ENCODE peak calls at places on chromosomes 12 and 14, in nine cellular contexts. Z is lower lobe of right lung, T is stomach, K is heart right ventricle, G is right atrium auricular region, C is SW480, W is fibroblast of villous mesenchyme, L is choroid plexus epithelial cell, Y is ovary. J is an unnamed sample.

GRCh38 chr12:68451261-68452091 is 119.3 kb upstream of the MDM1 start:
- DNase-seq in Z (no peak), T (peak; percentile 29), K (peak; percentile 19), G (peak; percentile 60), C (no peak), W (peak; percentile 93), L (peak; percentile 73), Y (peak; percentile 42), J (no peak)

GRCh38 chr12:110577717-110578521 is 5.2 kb downstream of the PPTC7 start:
- DNase-seq in Z (no peak), T (no peak), K (no peak), G (no peak), C (peak; percentile 88), W (peak; percentile 82), L (peak; percentile 82), Y (no peak), J (no peak)

GRCh38 chr14:76201162-76201561 is 49.4 kb downstream of the GPATCH2L start:
- DNase-seq in Z (no peak), T (no peak), K (no peak), G (no peak), C (peak; percentile 23), W (peak; percentile 59), L (peak; percentile 80), Y (no peak), J (no peak)

GRCh38 chr12:46103691-46104090 is 113.3 kb upstream of the SCAF11 start:
- DNase-seq in Z (no peak), T (no peak), K (no peak), G (no peak), C (no peak), W (no peak), L (no peak), Y (no peak), J (no peak)

GRCh38 chr14:57933363-57933762 is 67.5 kb upstream of the SLC35F4 start:
- DNase-seq in Z (no peak), T (no peak), K (no peak), G (no peak), C (no peak), W (no peak), L (no peak), Y (no peak), J (no peak)

GRCh38 chr12:5047094-5047493 is 3.4 kb downstream of the KCNA5 start:
- DNase-seq in Z (no peak), T (no peak), K (no peak), G (no peak), C (no peak), W (no peak), L (no peak), Y (no peak), J (no peak)

GRCh38 chr14:81435578-81436295 is 35.6 kb upstream of the STON2 start:
- DNase-seq in Z (peak; percentile 56), T (peak; percentile 41), K (peak; percentile 31), G (peak; percentile 66), C (peak; percentile 81), W (peak; percentile 14), L (peak; percentile 18), Y (peak; percentile 75), J (no peak)

GRCh38 chr14:105888151-105888550 is 361.8 kb downstream of the TMEM121 start:
- DNase-seq in Z (no peak), T (no peak), K (no peak), G (no peak), C (no peak), W (no peak), L (no peak), Y (peak; percentile 1), J (peak; percentile 5)

GRCh38 chr14:69260979-69261605 is 1.1 kb downstream of the GALNT16 start:
- DNase-seq in Z (no peak), T (peak; percentile 37), K (no peak), G (no peak), C (no peak), W (no peak), L (no peak), Y (peak; percentile 40), J (no peak)

GRCh38 chr12:107843351-107844311 is 69.1 kb downstream of the ASCL4 start:
- DNase-seq in Z (no peak), T (no peak), K (no peak), G (no peak), C (no peak), W (no peak), L (peak; percentile 13), Y (no peak), J (peak; percentile 63)

GRCh38 chr14:61385002-61385685 is 63.8 kb downstream of the PRKCH start:
- DNase-seq in Z (no peak), T (no peak), K (no peak), G (no peak), C (no peak), W (no peak), L (no peak), Y (no peak), J (no peak)

GRCh38 chr14:104794099-104794498 is 1.4 kb downstream of the AKT1 start:
- DNase-seq in Z (peak; percentile 77), T (peak; percentile 52), K (no peak), G (no peak), C (no peak), W (peak; percentile 76), L (peak; percentile 78), Y (peak; percentile 63), J (no peak)

GRCh38 chr12:25781223-25781622 is 177.3 kb upstream of the RASSF8 start:
- DNase-seq in Z (no peak), T (no peak), K (no peak), G (no peak), C (no peak), W (no peak), L (no peak), Y (no peak), J (no peak)

J was measured in Right ventricle myocardium inferior.